ENCODE peak calls at places on chromosome 11, in four cellular contexts. One of them, this sample, is unnamed.

GRCh38 chr11:12606597-12606996 is 67.6 kb upstream of the TEAD1 start:
- DNase-seq in left ventricle myocardium inferior: no peak
- DNase-seq in osteocyte: no peak
- DNase-seq in mucosa of descending colon: no peak
- DNase-seq in this sample: no peak

GRCh38 chr11:69416746-69417145 is 64.7 kb upstream of the LINC01488 start:
- DNase-seq in left ventricle myocardium inferior: no peak
- DNase-seq in osteocyte: no peak
- DNase-seq in mucosa of descending colon: peak
- DNase-seq in this sample: no peak

GRCh38 chr11:8934735-8935478 is 2.2 kb upstream of the C11orf16 start:
- DNase-seq in left ventricle myocardium inferior: no peak
- DNase-seq in osteocyte: no peak
- DNase-seq in mucosa of descending colon: no peak
- DNase-seq in this sample: no peak

GRCh38 chr11:61961570-61962212 is 5.7 kb downstream of the FTH1 start:
- DNase-seq in left ventricle myocardium inferior: peak
- DNase-seq in osteocyte: no peak
- DNase-seq in mucosa of descending colon: peak
- DNase-seq in this sample: no peak

GRCh38 chr11:122100222-122101080 is 15.6 kb downstream of the BLID start:
- DNase-seq in left ventricle myocardium inferior: peak
- DNase-seq in osteocyte: no peak
- DNase-seq in mucosa of descending colon: peak
- DNase-seq in this sample: peak

GRCh38 chr11:36455658-36456111 is 54.4 kb downstream of the TRAF6 start:
- DNase-seq in left ventricle myocardium inferior: peak
- DNase-seq in osteocyte: peak
- DNase-seq in mucosa of descending colon: peak
- DNase-seq in this sample: peak

GRCh38 chr11:123173040-123173855 is 21.8 kb downstream of the CLMP start:
- DNase-seq in left ventricle myocardium inferior: no peak
- DNase-seq in osteocyte: no peak
- DNase-seq in mucosa of descending colon: no peak
- DNase-seq in this sample: no peak

GRCh38 chr11:7672960-7673723 is at the start of gene CYB5R2:
- DNase-seq in left ventricle myocardium inferior: peak
- DNase-seq in osteocyte: no peak
- DNase-seq in mucosa of descending colon: peak
- DNase-seq in this sample: peak

GRCh38 chr11:60699282-60699681 is at the start of gene MS4A8:
- DNase-seq in left ventricle myocardium inferior: no peak
- DNase-seq in osteocyte: no peak
- DNase-seq in mucosa of descending colon: no peak
- DNase-seq in this sample: no peak

GRCh38 chr11:38476808-38477565 is 1879.0 kb upstream of the RAG2 start:
- DNase-seq in left ventricle myocardium inferior: no peak
- DNase-seq in osteocyte: no peak
- DNase-seq in mucosa of descending colon: no peak
- DNase-seq in this sample: no peak

GRCh38 chr11:76598426-76598839 is 72.1 kb downstream of the LRRC32 start:
- DNase-seq in left ventricle myocardium inferior: no peak
- DNase-seq in osteocyte: no peak
- DNase-seq in mucosa of descending colon: no peak
- DNase-seq in this sample: no peak

GRCh38 chr11:114110948-114111347 is 51.4 kb downstream of the ZBTB16 start:
- DNase-seq in left ventricle myocardium inferior: no peak
- DNase-seq in osteocyte: no peak
- DNase-seq in mucosa of descending colon: no peak
- DNase-seq in this sample: no peak

GRCh38 chr11:125460275-125460674 is 35.8 kb downstream of the FEZ1 start:
- DNase-seq in left ventricle myocardium inferior: no peak
- DNase-seq in osteocyte: peak
- DNase-seq in mucosa of descending colon: no peak
- DNase-seq in this sample: no peak

GRCh38 chr11:42974510-42974909 is 337.3 kb upstream of the API5 start:
- DNase-seq in left ventricle myocardium inferior: no peak
- DNase-seq in osteocyte: no peak
- DNase-seq in mucosa of descending colon: no peak
- DNase-seq in this sample: no peak

GRCh38 chr11:85694385-85694980 is 8.5 kb upstream of the CCDC89 start:
- DNase-seq in left ventricle myocardium inferior: no peak
- DNase-seq in osteocyte: no peak
- DNase-seq in mucosa of descending colon: no peak
- DNase-seq in this sample: no peak

GRCh38 chr11:104546486-104546885 is 351.8 kb downstream of the CASP12 start:
- DNase-seq in left ventricle myocardium inferior: no peak
- DNase-seq in osteocyte: no peak
- DNase-seq in mucosa of descending colon: no peak
- DNase-seq in this sample: no peak

GRCh38 chr11:12224537-12224893 is 114.1 kb downstream of the MICAL2 start:
- DNase-seq in left ventricle myocardium inferior: peak
- DNase-seq in osteocyte: no peak
- DNase-seq in mucosa of descending colon: peak
- DNase-seq in this sample: no peak

GRCh38 chr11:65448418-65449196 is 26.0 kb downstream of the NEAT1 start:
- DNase-seq in left ventricle myocardium inferior: no peak
- DNase-seq in osteocyte: no peak
- DNase-seq in mucosa of descending colon: peak
- DNase-seq in this sample: no peak

GRCh38 chr11:103364687-103365086 is 255.5 kb downstream of the DYNC2H1 start:
- DNase-seq in left ventricle myocardium inferior: no peak
- DNase-seq in osteocyte: no peak
- DNase-seq in mucosa of descending colon: no peak
- DNase-seq in this sample: no peak

DNA sequence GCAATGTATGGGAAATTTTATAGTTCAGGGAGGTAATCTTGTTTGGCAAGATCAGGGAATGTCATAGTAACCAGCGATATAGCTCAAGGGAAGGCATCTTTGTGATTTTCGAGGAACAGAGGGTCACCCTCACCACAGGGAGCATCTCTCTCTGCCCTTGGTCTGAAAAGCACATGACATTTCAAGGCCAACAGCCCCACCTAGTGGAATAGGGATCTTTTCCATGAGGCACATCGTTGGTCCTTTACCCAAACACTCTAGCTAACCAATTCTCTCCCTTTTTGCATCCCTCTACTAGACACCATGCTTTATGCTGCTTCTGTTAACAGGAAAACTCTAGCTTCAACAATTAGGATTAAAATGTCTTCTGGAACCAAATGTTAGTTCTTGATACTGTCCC is 179.0 kb downstream of the GRM5 start:
- DNase-seq in left ventricle myocardium inferior: no peak
- DNase-seq in osteocyte: no peak
- DNase-seq in mucosa of descending colon: no peak
- DNase-seq in this sample: peak
- TF ChIP-seq CTCF in left ventricle myocardium inferior: peak
- TF ChIP-seq CTCF in osteocyte: no peak
- TF ChIP-seq CTCF in mucosa of descending colon: no peak
- TF ChIP-seq CTCF in this sample: peak

DNA sequence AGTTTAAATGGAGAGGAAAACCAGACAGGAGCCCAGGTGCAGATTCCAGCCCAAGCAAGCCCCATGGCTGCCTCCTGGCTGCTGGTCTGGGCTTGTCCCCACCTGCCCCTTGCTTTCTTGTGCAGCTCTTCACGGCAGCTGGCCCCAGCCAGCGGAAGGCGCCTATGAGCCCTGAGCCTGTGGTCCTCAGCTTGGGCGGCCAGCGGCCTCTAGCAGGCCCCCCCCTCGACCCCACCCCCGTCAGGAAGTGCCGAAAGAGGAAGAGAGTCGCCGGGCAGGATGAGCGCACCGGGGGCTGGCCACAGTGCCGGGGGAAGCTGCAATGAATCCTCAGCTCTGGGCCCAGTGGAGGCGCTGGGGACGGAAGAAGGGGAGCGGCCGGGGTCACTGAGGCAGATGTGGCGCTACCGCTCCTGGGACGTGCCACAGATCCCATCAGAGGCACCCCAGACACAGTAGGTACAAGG is 2.1 kb upstream of the DGKZ start:
- DNase-seq in left ventricle myocardium inferior: peak
- DNase-seq in osteocyte: no peak
- DNase-seq in mucosa of descending colon: peak
- DNase-seq in this sample: no peak
- TF ChIP-seq CTCF in left ventricle myocardium inferior: peak
- TF ChIP-seq CTCF in osteocyte: no peak
- TF ChIP-seq CTCF in mucosa of descending colon: no peak
- TF ChIP-seq CTCF in this sample: no peak

DNA sequence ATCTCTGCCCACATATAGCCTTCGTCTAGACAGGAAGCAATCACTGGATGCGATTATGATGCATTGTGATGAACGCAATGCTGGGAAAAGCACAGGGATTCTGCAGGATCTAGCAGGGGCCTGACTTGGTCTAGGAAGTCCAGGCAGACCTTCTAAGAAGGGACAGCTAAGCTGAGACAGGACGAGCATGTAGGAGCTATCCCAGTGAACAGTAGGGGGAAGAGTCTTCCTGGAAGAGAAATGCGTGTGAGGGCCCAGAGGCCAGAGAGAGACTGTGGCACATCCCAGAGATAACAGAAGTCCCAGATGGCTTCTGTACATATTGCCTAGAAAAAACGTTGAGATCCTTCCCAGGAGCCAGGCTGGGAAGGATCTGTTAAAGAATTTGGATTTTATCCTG is 24.5 kb downstream of the RCN1 start:
- DNase-seq in left ventricle myocardium inferior: no peak
- DNase-seq in osteocyte: no peak
- DNase-seq in mucosa of descending colon: no peak
- DNase-seq in this sample: no peak
- TF ChIP-seq CTCF in left ventricle myocardium inferior: no peak
- TF ChIP-seq CTCF in osteocyte: no peak
- TF ChIP-seq CTCF in mucosa of descending colon: no peak
- TF ChIP-seq CTCF in this sample: no peak

GRCh38 chr11:839875-840617 is 2.3 kb downstream of the POLR2L start:
- DNase-seq in left ventricle myocardium inferior: no peak
- DNase-seq in osteocyte: no peak
- DNase-seq in mucosa of descending colon: no peak
- DNase-seq in this sample: no peak

GRCh38 chr11:839280-839623 is 3.1 kb downstream of the POLR2L start:
- DNase-seq in left ventricle myocardium inferior: no peak
- DNase-seq in osteocyte: no peak
- DNase-seq in mucosa of descending colon: no peak
- DNase-seq in this sample: no peak

GRCh38 chr11:837990-838307 is 4.4 kb downstream of the POLR2L start:
- DNase-seq in left ventricle myocardium inferior: no peak
- DNase-seq in osteocyte: no peak
- DNase-seq in mucosa of descending colon: no peak
- DNase-seq in this sample: no peak

GRCh38 chr11:837189-837989 is 4.6 kb downstream of the CD151 start:
- DNase-seq in left ventricle myocardium inferior: no peak
- DNase-seq in osteocyte: no peak
- DNase-seq in mucosa of descending colon: no peak
- DNase-seq in this sample: no peak

GRCh38 chr11:838441-839279 is 3.7 kb downstream of the POLR2L start:
- DNase-seq in left ventricle myocardium inferior: no peak
- DNase-seq in osteocyte: no peak
- DNase-seq in mucosa of descending colon: peak
- DNase-seq in this sample: no peak
- TF ChIP-seq CTCF in left ventricle myocardium inferior: peak
- TF ChIP-seq CTCF in osteocyte: no peak
- TF ChIP-seq CTCF in mucosa of descending colon: no peak
- TF ChIP-seq CTCF in this sample: peak